ENCODE peak calls at places on chromosomes 4 and X, in seven cellular contexts. T is tibial artery, S is IMR-90, H is left ventricle myocardium inferior, E is PC-3, M is OCI-LY7, W is testis. Q is an unnamed sample. For H3K4me1, the result is how much of the 10 kb centered on the place peaks cover.

GRCh38 chr4:127698789-127699200 is 31.4 kb upstream of the SLC25A31 start:
- DNase-seq in T (no peak), S (peak), H (no peak), E (peak), M (no peak), W (no peak), Q (peak)

GRCh38 chr4:155738548-155738947 is 20.3 kb upstream of the GUCY1B1 start:
- DNase-seq in T (no peak), S (peak), H (no peak), E (peak), M (no peak), W (no peak), Q (no peak)

GRCh38 chr4:236028-236427 is 69.2 kb downstream of the ZNF732 start:
- DNase-seq in T (no peak), S (no peak), H (no peak), E (no peak), M (no peak), W (no peak), Q (no peak)

GRCh38 chr4:19850909-19851308 is 400.8 kb upstream of the SLIT2 start:
- DNase-seq in T (no peak), S (peak), H (no peak), E (peak), M (no peak), W (no peak), Q (peak)

GRCh38 chr4:105895324-105895608 is at the start of gene NPNT:
- DNase-seq in T (no peak), S (no peak), H (no peak), E (peak), M (no peak), W (no peak), Q (peak)

GRCh38 chr4:10625130-10625529 is 59.4 kb downstream of the CLNK start:
- DNase-seq in T (no peak), S (no peak), H (no peak), E (no peak), M (no peak), W (no peak), Q (no peak)

GRCh38 chr4:40121515-40121914 is 64.9 kb downstream of the N4BP2 start:
- DNase-seq in T (no peak), S (peak), H (no peak), E (peak), M (no peak), W (no peak), Q (peak)

GRCh38 chrX:41491267-41492004 is 44.3 kb downstream of the NYX start:
- DNase-seq in T (no peak), S (peak), H (no peak), E (peak), M (no peak), W (no peak), Q (peak)

GRCh38 chrX:2848806-2849420 is 20.2 kb downstream of the GYG2 start:
- DNase-seq in T (no peak), S (peak), H (no peak), E (peak), M (no peak), W (no peak), Q (no peak)

GRCh38 chrX:43953218-43953617 is 20.0 kb downstream of the NDP start:
- DNase-seq in T (no peak), S (peak), H (no peak), E (peak), M (no peak), W (no peak), Q (no peak)

GRCh38 chr4:158835456-158836369 is 66.9 kb downstream of the FNIP2 start:
- DNase-seq in T (no peak), S (no peak), H (no peak), E (no peak), M (no peak), W (no peak), Q (no peak)

GRCh38 chr4:25437951-25438350 is 60.9 kb downstream of the ANAPC4 start:
- DNase-seq in T (no peak), S (no peak), H (no peak), E (no peak), M (no peak), W (no peak), Q (no peak)

GRCh38 chr4:77990456-77990855 is 66.7 kb upstream of the FRAS1 start:
- DNase-seq in T (no peak), S (no peak), H (no peak), E (no peak), M (no peak), W (no peak), Q (no peak)

GRCh38 chr4:165060938-165061337 is 7.3 kb downstream of the TRIM75 start:
- DNase-seq in T (no peak), S (no peak), H (no peak), E (peak), M (no peak), W (no peak), Q (peak)
- TF ChIP-seq CTCF in T (no peak), S (no peak), H (peak), E (peak), M (peak), W (no peak), Q (peak)

DNA sequence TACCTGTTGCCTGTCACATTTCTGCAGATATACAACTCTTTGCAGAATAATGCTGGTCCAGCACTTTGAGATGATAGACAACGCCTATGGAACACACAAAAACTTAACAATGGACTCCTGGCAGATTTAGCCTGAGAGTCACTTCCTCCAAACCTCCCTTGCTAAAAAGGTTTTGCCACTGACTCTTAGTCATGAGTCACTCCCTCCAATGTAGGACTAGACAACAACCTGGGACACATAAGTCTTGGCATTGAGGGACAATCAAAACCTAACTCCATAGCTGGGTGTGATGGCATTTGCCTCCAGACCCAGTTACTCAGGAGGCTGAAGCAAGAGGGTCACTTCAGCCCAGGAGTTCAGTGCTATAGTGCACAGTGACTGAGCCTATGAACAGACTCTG is 22.0 kb upstream of the EIF4E start:
- DNase-seq in T (no peak), S (no peak), H (no peak), E (peak), M (no peak), W (no peak), Q (peak)
- H3K27ac ChIP-seq in T (no peak), S (no peak), H (no peak), E (no peak), M (no peak), W (no peak), Q (no peak)

DNA sequence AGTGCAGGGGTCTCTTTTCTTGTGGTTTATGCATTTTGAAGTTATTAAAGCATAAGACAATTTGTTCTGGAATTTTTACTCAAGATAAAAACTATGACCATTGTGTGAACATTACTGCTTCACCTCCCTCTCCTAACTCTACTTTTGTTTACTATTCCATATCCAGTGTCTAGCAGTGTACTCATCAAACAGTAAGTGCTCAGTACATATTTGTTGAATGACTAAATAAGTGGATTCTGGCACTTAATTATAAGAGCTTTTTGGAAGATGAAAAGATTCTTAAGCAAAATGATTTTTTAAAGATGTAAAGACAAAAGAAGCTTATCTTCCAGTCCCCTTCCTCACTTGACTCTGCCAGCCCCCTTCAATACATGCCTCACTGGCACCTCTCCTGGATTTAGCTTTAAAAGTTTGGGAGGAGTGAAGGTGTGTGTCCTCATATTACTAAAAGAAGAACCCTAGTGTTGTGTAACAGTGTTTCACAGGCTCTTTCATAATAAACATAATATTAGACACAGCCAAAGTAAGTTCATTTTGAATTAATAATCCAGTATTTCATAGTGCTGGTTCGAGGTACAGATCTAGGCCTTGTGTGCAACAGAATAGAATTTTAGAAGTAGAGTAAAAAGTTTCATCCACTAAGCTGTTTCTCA is 53.0 kb downstream of the GAB1 start:
- DNase-seq in T (no peak), S (peak), H (no peak), E (peak), M (no peak), W (no peak), Q (peak)
- H3K4me1 ChIP-seq in T (under half), S (under half), H (half or more), E (under half), M (half or more), W (under half), Q (under half)

GRCh38 chrX:1485033-1485432 is 32.3 kb upstream of the ASMTL start:
- DNase-seq in T (no peak), S (no peak), H (no peak), E (no peak), M (no peak), W (no peak), Q (no peak)

GRCh38 chrX:1484638-1485019 is 31.9 kb upstream of the ASMTL start:
- DNase-seq in T (no peak), S (no peak), H (no peak), E (no peak), M (peak), W (no peak), Q (no peak)

GRCh38 chrX:1483843-1484637 is 31.3 kb upstream of the ASMTL start:
- DNase-seq in T (no peak), S (no peak), H (no peak), E (no peak), M (peak), W (no peak), Q (no peak)

GRCh38 chrX:1480082-1480785 is 27.5 kb upstream of the ASMTL start:
- DNase-seq in T (peak), S (no peak), H (no peak), E (peak), M (no peak), W (no peak), Q (no peak)

GRCh38 chrX:1481636-1482529 is 29.2 kb upstream of the ASMTL start:
- DNase-seq in T (peak), S (peak), H (peak), E (peak), M (peak), W (peak), Q (peak)
- TF ChIP-seq CTCF in T (no peak), S (no peak), H (no peak), E (no peak), M (no peak), W (no peak), Q (no peak)

GRCh38 chr4:88908521-88908920 is 148.5 kb downstream of the FAM13A start:
- DNase-seq in T (no peak), S (no peak), H (no peak), E (no peak), M (no peak), W (no peak), Q (no peak)
- H3K27ac ChIP-seq in T (no peak), S (no peak), H (no peak), E (no peak), M (no peak), W (no peak), Q (no peak)

GRCh38 chr4:153242848-153243324 is 38.6 kb downstream of the TRIM2 start:
- DNase-seq in T (no peak), S (no peak), H (no peak), E (no peak), M (no peak), W (no peak), Q (no peak)
- H3K4me1 ChIP-seq in T (under half), S (under half), H (under half), E (under half), M (under half), W (under half), Q (under half)